ENCODE peak calls at places on chromosomes 16 and 17, in seven cellular contexts. P is LoVo; H is DMS153; B is amygdala; J is stimulated activated CD4-positive, alpha-beta T cell treated with anti-CD3 and anti-CD28 coated beads, Interleukin-1b, Interleukin-23, amount 100 ng/mL, for 24 hours; Z is T-helper 1 cell; C is GM10248. K is an unnamed sample.

GRCh38 chr16:85396879-85397871 is 215.9 kb upstream of the GSE1 start:
- DNase-seq in P (no peak), H (peak), B (no peak), J (no peak), Z (no peak), C (peak), K (peak)

GRCh38 chr17:6435968-6436367 is 1.0 kb upstream of the AIPL1 start:
- DNase-seq in P (peak), H (no peak), B (peak), J (peak), Z (peak), C (peak), K (peak)

GRCh38 chr17:38534498-38534885 is 71.3 kb downstream of the SRCIN1 start:
- DNase-seq in P (no peak), H (no peak), B (no peak), J (no peak), Z (no peak), C (no peak), K (no peak)

GRCh38 chr17:69477900-69478266 is 63.4 kb downstream of the MAP2K6 start:
- DNase-seq in P (no peak), H (no peak), B (no peak), J (no peak), Z (no peak), C (no peak), K (no peak)

GRCh38 chr16:85360323-85361277 is 248.3 kb upstream of the CIBAR2 start:
- DNase-seq in P (no peak), H (peak), B (no peak), J (no peak), Z (no peak), C (no peak), K (peak)

GRCh38 chr16:85611455-85612190 is 1.5 kb upstream of the GSE1 start:
- DNase-seq in P (peak), H (peak), B (peak), J (no peak), Z (peak), C (no peak), K (peak)

GRCh38 chr16:4892356-4893102 is 44.4 kb downstream of the PPL start:
- DNase-seq in P (no peak), H (no peak), B (no peak), J (no peak), Z (no peak), C (no peak), K (no peak)

GRCh38 chr16:24758986-24759385 is 29.5 kb downstream of the TNRC6A start:
- DNase-seq in P (no peak), H (no peak), B (no peak), J (no peak), Z (no peak), C (no peak), K (no peak)

GRCh38 chr16:69761983-69762842 is at the start of gene WWP2:
- DNase-seq in P (peak), H (peak), B (peak), J (peak), Z (peak), C (peak), K (peak)

GRCh38 chr17:45137561-45138305 is 2.2 kb downstream of the ACBD4 start:
- DNase-seq in P (no peak), H (no peak), B (no peak), J (no peak), Z (no peak), C (no peak), K (no peak)

GRCh38 chr16:77213542-77214108 is 14.4 kb downstream of the SYCE1L start:
- DNase-seq in P (peak), H (no peak), B (peak), J (no peak), Z (no peak), C (no peak), K (peak)

GRCh38 chr16:27943766-27944165 is 119.7 kb downstream of the GSG1L start:
- DNase-seq in P (no peak), H (no peak), B (no peak), J (no peak), Z (no peak), C (no peak), K (no peak)

GRCh38 chr17:66233023-66233753 is 4.0 kb upstream of the APOH start:
- DNase-seq in P (no peak), H (no peak), B (no peak), J (no peak), Z (no peak), C (no peak), K (no peak)

GRCh38 chr17:78995022-78995760 is 14.4 kb downstream of the CANT1 start:
- DNase-seq in P (no peak), H (no peak), B (no peak), J (no peak), Z (no peak), C (no peak), K (no peak)

GRCh38 chr16:263182-263774 is 12.5 kb downstream of the RGS11 start:
- DNase-seq in P (no peak), H (no peak), B (no peak), J (no peak), Z (no peak), C (no peak), K (no peak)

GRCh38 chr17:5667871-5668270 is 83.6 kb upstream of the NLRP1 start:
- DNase-seq in P (no peak), H (no peak), B (no peak), J (no peak), Z (no peak), C (no peak), K (peak)

GRCh38 chr17:71229036-71229435 is 891.8 kb upstream of the SOX9 start:
- DNase-seq in P (no peak), H (no peak), B (no peak), J (no peak), Z (no peak), C (no peak), K (no peak)

GRCh38 chr17:18960803-18961511 is 9.0 kb downstream of the SLC5A10 start:
- DNase-seq in P (peak), H (peak), B (peak), J (peak), Z (peak), C (peak), K (peak)

K was measured in SW480.